ENCODE peak calls at places on chromosome 3, in nine cellular contexts. Z is endothelial cell of umbilical vein, E is H1, G is GM12878, L is WTC11, O is A549, B is SK-N-SH, C is HepG2, R is HCT116. H is an unnamed sample.

GRCh38 chr3:12612514-12613226 is 51.2 kb downstream of the RAF1 start:
- DNase-seq in Z (no peak), R (no peak), B (no peak), C (no peak), G (no peak), E (no peak), L (no peak), O (no peak), H (no peak)

GRCh38 chr3:105152987-105153386 is 213.7 kb upstream of the ALCAM start:
- DNase-seq in C (no peak), Z (no peak), R (no peak), G (no peak), L (no peak), O (no peak), B (no peak), E (no peak), H (no peak)

GRCh38 chr3:10344147-10344943 is 23.4 kb upstream of the SEC13 start:
- DNase-seq in G (no peak), L (peak; percentile 79), R (no peak), Z (peak; percentile 43), C (no peak), O (peak; percentile 63), B (peak; percentile 86), E (peak; percentile 85), H (peak; percentile 66)

GRCh38 chr3:96863129-96863740 is 48.8 kb downstream of the EPHA6 start:
- DNase-seq in G (no peak), O (no peak), B (peak; percentile 10), R (no peak), L (peak; percentile 41), Z (peak; percentile 28), C (peak; percentile 28), E (peak; percentile 51), H (peak; percentile 49)

GRCh38 chr3:126136428-126137220 is 43.8 kb downstream of the ALDH1L1 start:
- DNase-seq in G (no peak), R (no peak), O (no peak), L (no peak), B (peak; percentile 4), Z (no peak), C (no peak), E (peak; percentile 35), H (no peak)

GRCh38 chr3:119795849-119796248 is 13.9 kb downstream of the NR1I2 start:
- DNase-seq in E (no peak), B (no peak), R (no peak), G (no peak), Z (no peak), C (peak; percentile 82), O (no peak), L (no peak), H (no peak)

GRCh38 chr3:23806322-23807160 is 786 bp downstream of the UBE2E1 start:
- DNase-seq in G (no peak), E (peak; percentile 78), C (no peak), L (peak; percentile 55), O (peak; percentile 32), B (peak; percentile 80), Z (peak; percentile 35), R (no peak), H (peak; percentile 45)

GRCh38 chr3:55487376-55488241 is 503 bp upstream of the WNT5A start:
- DNase-seq in R (no peak), Z (peak; percentile 54), E (peak; percentile 73), C (no peak), O (peak; percentile 18), B (peak; percentile 74), L (peak; percentile 40), G (no peak), H (no peak)

GRCh38 chr3:165837058-165837525 is at the start of gene BCHE:
- DNase-seq in C (no peak), E (no peak), Z (peak; percentile 78), R (no peak), L (no peak), G (no peak), B (no peak), O (peak; percentile 4), H (no peak)

DNA sequence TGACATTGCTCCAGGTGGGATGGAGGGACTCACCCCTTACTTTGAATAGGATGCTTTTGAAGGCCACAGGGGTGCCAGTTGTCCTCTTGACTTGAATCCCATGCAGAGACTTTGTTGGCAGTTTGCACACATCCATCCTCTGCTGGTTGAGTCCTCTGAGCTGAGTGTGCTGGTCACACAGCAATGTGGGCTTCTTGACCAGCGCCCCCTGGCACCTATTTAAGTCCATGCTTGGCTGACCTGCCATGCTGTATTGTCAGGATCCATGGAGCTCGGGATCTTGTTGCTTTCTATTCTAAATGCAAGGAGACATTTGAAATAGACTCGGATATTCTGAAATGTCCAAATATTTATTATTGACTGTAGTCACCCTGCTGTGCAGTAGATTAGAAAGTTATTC is 19.8 kb downstream of the RAB7A start:
- DNase-seq in G (no peak), O (no peak), E (no peak), Z (no peak), R (no peak), C (peak; percentile 20), L (peak; percentile 46), B (no peak), H (no peak)
- TF ChIP-seq CTCF in G (no peak), O (no peak), E (peak; percentile 63), Z (no peak), R (no peak), C (peak; percentile 46), L (no peak), B (no peak), H (no peak)

DNA sequence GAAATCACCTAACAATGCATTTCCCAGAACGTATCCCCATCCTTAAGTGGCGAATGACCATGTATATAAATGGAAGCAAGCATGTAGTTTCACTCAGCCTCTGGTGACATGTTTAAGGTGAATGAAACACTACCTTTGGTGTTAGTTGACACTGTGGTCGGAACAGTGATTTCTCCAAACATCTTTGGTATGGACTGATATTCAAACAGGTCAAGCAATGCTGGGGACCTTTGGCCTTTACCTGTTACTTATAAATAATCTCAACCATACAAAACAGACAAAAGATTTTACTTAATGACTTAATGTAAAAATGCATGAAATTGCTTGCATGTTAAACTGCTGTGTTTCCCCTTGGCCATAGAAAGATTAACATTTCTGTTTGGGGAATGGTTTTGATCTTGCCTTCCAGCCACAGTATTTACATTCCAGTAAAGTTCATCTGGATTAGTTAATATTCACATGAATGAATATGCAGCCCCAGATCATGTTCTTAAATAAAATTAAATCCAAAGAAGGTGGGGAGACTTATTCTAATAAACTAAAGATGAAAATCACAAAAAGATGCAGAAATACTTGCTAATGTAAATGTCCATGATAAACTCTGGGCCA is 74.4 kb upstream of the HES1 start:
- DNase-seq in C (no peak), L (no peak), G (no peak), Z (no peak), R (no peak), E (no peak), B (no peak), O (no peak), H (no peak)
- TF ChIP-seq MAX in C (no peak), L (no peak), G (no peak), Z (no peak), R (no peak), E (no peak), B (no peak), O (no peak), H (no peak)

GRCh38 chr3:129575233-129575986 is 31.1 kb downstream of the PLXND1 start:
- DNase-seq in O (no peak), L (no peak), R (no peak), Z (no peak), C (no peak), E (no peak), B (no peak), G (no peak), H (no peak)
- TF ChIP-seq CTCF in O (no peak), L (no peak), R (no peak), Z (no peak), C (no peak), E (peak; percentile 8), B (no peak), G (no peak), H (no peak)

DNA sequence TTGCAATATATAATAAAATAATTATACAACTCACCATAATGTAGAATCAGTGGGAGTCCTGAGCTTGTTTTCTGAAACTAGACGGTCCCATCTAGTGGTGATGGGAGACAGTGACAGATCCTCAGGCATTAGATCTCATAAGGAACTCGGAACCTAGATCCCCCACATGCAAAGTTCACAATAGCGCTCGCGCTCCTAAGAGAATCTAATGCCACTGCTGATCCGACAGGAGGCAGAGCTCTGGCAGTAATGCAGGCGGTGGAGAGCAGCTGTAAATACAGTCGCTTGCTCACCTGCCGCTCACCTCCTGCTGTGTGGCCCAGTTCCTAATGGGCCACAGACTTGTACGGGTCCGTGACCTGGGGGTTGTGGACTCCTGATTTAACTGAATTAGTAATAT is 87.8 kb downstream of the P3H2 start:
- DNase-seq in C (no peak), G (no peak), E (no peak), O (no peak), B (no peak), L (peak; percentile 67), Z (no peak), R (no peak), H (no peak)
- TF ChIP-seq MAX in C (no peak), G (no peak), E (no peak), O (no peak), B (no peak), L (no peak), Z (no peak), R (no peak), H (no peak)

DNA sequence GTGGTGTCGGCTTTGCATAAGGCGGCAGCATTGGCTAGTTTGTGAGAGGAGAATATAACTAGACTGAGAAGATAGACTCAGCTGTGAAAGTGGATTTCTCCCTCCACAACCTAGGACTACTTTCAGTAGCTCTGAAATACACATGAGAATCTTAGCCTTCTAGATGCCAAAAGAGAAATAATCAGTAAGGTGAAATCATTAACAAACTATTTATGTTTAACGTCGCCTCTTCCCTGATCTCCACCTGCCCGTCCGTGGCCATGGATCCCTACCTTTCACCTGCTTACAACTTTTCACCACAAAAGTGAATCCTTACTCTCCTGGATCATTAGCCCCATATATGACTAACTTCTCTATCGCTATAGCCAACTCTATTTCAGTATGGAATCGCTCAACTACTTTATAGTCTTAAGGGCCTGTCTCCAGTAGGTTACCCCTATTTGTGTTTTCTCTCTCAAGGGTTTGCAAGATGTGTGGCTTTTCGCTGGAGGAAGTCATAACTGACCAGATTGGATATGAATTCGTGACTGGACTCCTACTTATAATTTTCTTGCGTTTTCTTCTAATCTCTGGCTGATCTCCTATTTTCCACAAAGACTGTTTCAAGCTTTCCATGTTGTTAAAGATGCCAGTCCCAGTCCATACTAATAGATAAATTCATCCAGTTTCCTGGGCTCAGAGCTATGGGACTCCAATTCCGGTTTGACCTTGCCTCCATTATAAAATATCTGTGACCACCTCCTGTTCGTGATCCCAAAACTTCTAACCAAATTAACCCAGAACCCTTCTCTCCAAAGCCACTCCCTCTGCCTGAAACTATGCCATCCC is 1.1 kb upstream of the STAG1 start:
- DNase-seq in B (no peak), R (no peak), G (no peak), E (no peak), C (no peak), Z (no peak), O (no peak), L (no peak), H (peak; percentile 52)
- TF ChIP-seq CTCF in B (peak; percentile 38), R (peak; percentile 25), G (peak; percentile 71), E (no peak), C (peak; percentile 44), Z (no peak), O (peak; percentile 5), L (no peak), H (no peak)

GRCh38 chr3:50260027-50260941 is 8.7 kb upstream of the SEMA3B start:
- DNase-seq in B (peak; percentile 99), G (no peak), R (no peak), L (peak; percentile 94), E (peak; percentile 97), Z (peak; percentile 93), C (peak; percentile 91), O (peak; percentile 68), H (peak; percentile 86)
- TF ChIP-seq MAX in B (peak; percentile 71), G (peak; percentile 15), R (no peak), L (peak; percentile 30), E (peak; percentile 49), Z (no peak), C (no peak), O (peak; percentile 37), H (peak; percentile 32)

GRCh38 chr3:188362405-188362831 is 208.5 kb downstream of the LPP start:
- DNase-seq in Z (peak; percentile 84), L (no peak), O (peak; percentile 50), E (no peak), G (no peak), R (peak; percentile 49), C (peak; percentile 73), B (no peak), H (no peak)
- TF ChIP-seq CTCF in Z (no peak), L (no peak), O (peak; percentile 13), E (no peak), G (no peak), R (no peak), C (no peak), B (peak; percentile 50), H (no peak)

H was measured in NB4.